ENCODE peak calls at places on chromosomes 11 and 22, in five cellular contexts. One of them, this sample, is unnamed.

GRCh38 chr11:119362741-119363080 is 16.2 kb upstream of the MFRP start:
- DNase-seq in body of pancreas: no peak
- DNase-seq in NCI-H1436: no peak
- DNase-seq in lower leg skin: no peak
- DNase-seq in stimulated activated CD8-positive, alpha-beta memory T cell treated with anti-CD3 and anti-CD28 coated beads, Interleukin-15, amount 100 ng/mL, for 1 hour: no peak
- DNase-seq in this sample: no peak

GRCh38 chr22:39567135-39567946 is 3.2 kb upstream of the CACNA1I start:
- DNase-seq in lower leg skin: no peak
- DNase-seq in NCI-H1436: peak
- DNase-seq in body of pancreas: no peak
- DNase-seq in stimulated activated CD8-positive, alpha-beta memory T cell treated with anti-CD3 and anti-CD28 coated beads, Interleukin-15, amount 100 ng/mL, for 1 hour: no peak
- DNase-seq in this sample: no peak

GRCh38 chr11:92797874-92798273 is 171.6 kb upstream of the MTNR1B start:
- DNase-seq in lower leg skin: no peak
- DNase-seq in body of pancreas: no peak
- DNase-seq in NCI-H1436: no peak
- DNase-seq in stimulated activated CD8-positive, alpha-beta memory T cell treated with anti-CD3 and anti-CD28 coated beads, Interleukin-15, amount 100 ng/mL, for 1 hour: no peak
- DNase-seq in this sample: no peak

GRCh38 chr11:121687961-121688566 is 235.3 kb upstream of the SORL1-AS1 start:
- DNase-seq in lower leg skin: no peak
- DNase-seq in NCI-H1436: no peak
- DNase-seq in body of pancreas: no peak
- DNase-seq in stimulated activated CD8-positive, alpha-beta memory T cell treated with anti-CD3 and anti-CD28 coated beads, Interleukin-15, amount 100 ng/mL, for 1 hour: no peak
- DNase-seq in this sample: no peak

GRCh38 chr11:134359646-134360045 is 27.9 kb downstream of the GLB1L2 start:
- DNase-seq in NCI-H1436: no peak
- DNase-seq in lower leg skin: peak
- DNase-seq in stimulated activated CD8-positive, alpha-beta memory T cell treated with anti-CD3 and anti-CD28 coated beads, Interleukin-15, amount 100 ng/mL, for 1 hour: no peak
- DNase-seq in body of pancreas: no peak
- DNase-seq in this sample: no peak

GRCh38 chr11:36354221-36355003 is 58.3 kb downstream of the PRR5L start:
- DNase-seq in NCI-H1436: no peak
- DNase-seq in lower leg skin: no peak
- DNase-seq in stimulated activated CD8-positive, alpha-beta memory T cell treated with anti-CD3 and anti-CD28 coated beads, Interleukin-15, amount 100 ng/mL, for 1 hour: no peak
- DNase-seq in body of pancreas: no peak
- DNase-seq in this sample: no peak

GRCh38 chr22:31055322-31056159 is 25.6 kb upstream of the SMTN start:
- DNase-seq in body of pancreas: peak
- DNase-seq in NCI-H1436: peak
- DNase-seq in lower leg skin: peak
- DNase-seq in stimulated activated CD8-positive, alpha-beta memory T cell treated with anti-CD3 and anti-CD28 coated beads, Interleukin-15, amount 100 ng/mL, for 1 hour: no peak
- DNase-seq in this sample: peak

GRCh38 chr11:67278135-67278938 is 10.8 kb upstream of the ANKRD13D start:
- DNase-seq in body of pancreas: no peak
- DNase-seq in lower leg skin: no peak
- DNase-seq in NCI-H1436: no peak
- DNase-seq in stimulated activated CD8-positive, alpha-beta memory T cell treated with anti-CD3 and anti-CD28 coated beads, Interleukin-15, amount 100 ng/mL, for 1 hour: no peak
- DNase-seq in this sample: no peak

GRCh38 chr11:64291746-64292457 is 800 bp downstream of the KCNK4 start:
- DNase-seq in lower leg skin: no peak
- DNase-seq in NCI-H1436: no peak
- DNase-seq in body of pancreas: no peak
- DNase-seq in stimulated activated CD8-positive, alpha-beta memory T cell treated with anti-CD3 and anti-CD28 coated beads, Interleukin-15, amount 100 ng/mL, for 1 hour: no peak
- DNase-seq in this sample: no peak